ENCODE peak calls at places on chromosomes 13 and 19, in nine cellular contexts. Q is HT1080; H is amniotic epithelial cell; C is myocyte; N is HEK293T; E is suprapubic skin; G is stimulated activated CD8-positive, alpha-beta memory T cell treated with anti-CD3 and anti-CD28 coated beads, Interleukin-15, amount 100 ng/mL, for 24 hours; A is posterior cingulate gyrus; M is head of caudate nucleus. V is an unnamed sample.
A peak's percentile ranks its signal among the peaks of the same experiment; 100 is the strongest.

GRCh38 chr19:15154002-15154612 is 46.7 kb downstream of the NOTCH3 start:
- DNase-seq in Q (peak; percentile 53), H (peak; percentile 43), C (peak; percentile 65), N (peak; percentile 55), E (no peak), G (no peak), A (no peak), M (no peak), V (peak; percentile 72)

GRCh38 chr13:30133554-30133912 is 173.8 kb downstream of the KATNAL1 start:
- DNase-seq in Q (no peak), H (no peak), C (peak; percentile 35), N (no peak), E (no peak), G (no peak), A (no peak), M (no peak), V (no peak)

GRCh38 chr19:19514881-19515763 is at the start of gene TSSK6:
- DNase-seq in Q (no peak), H (no peak), C (no peak), N (no peak), E (peak; percentile 74), G (no peak), A (no peak), M (no peak), V (no peak)

GRCh38 chr13:22090114-22090513 is 419.2 kb downstream of the FGF9 start:
- DNase-seq in Q (no peak), H (no peak), C (no peak), N (no peak), E (no peak), G (no peak), A (no peak), M (no peak), V (no peak)

GRCh38 chr13:47474845-47475244 is 526.2 kb downstream of the SUCLA2 start:
- DNase-seq in Q (no peak), H (no peak), C (no peak), N (no peak), E (no peak), G (no peak), A (no peak), M (no peak), V (peak; percentile 38)

GRCh38 chr19:48964205-48965032 is 690 bp upstream of the FTL start:
- DNase-seq in Q (no peak), H (peak; percentile 69), C (no peak), N (no peak), E (no peak), G (no peak), A (no peak), M (no peak), V (peak; percentile 75)

GRCh38 chr13:84413016-84413415 is 530.7 kb upstream of the SLITRK1 start:
- DNase-seq in Q (no peak), H (no peak), C (no peak), N (no peak), E (no peak), G (no peak), A (no peak), M (no peak), V (no peak)

GRCh38 chr13:59304596-59304995 is 859.1 kb downstream of the DIAPH3 start:
- DNase-seq in Q (no peak), H (no peak), C (no peak), N (no peak), E (no peak), G (no peak), A (no peak), M (no peak), V (no peak)

GRCh38 chr19:2982983-2983350 is 5.6 kb downstream of the TLE6 start:
- DNase-seq in Q (no peak), H (peak; percentile 75), C (peak; percentile 57), N (no peak), E (peak; percentile 94), G (no peak), A (peak; percentile 54), M (peak; percentile 69), V (peak; percentile 87)

GRCh38 chr19:55958356-55958755 is 10.7 kb downstream of the NLRP8 start:
- DNase-seq in Q (peak; percentile 49), H (no peak), C (no peak), N (no peak), E (no peak), G (no peak), A (no peak), M (no peak), V (no peak)

GRCh38 chr13:40273173-40274000 is 393.1 kb downstream of the FOXO1 start:
- DNase-seq in Q (no peak), H (no peak), C (no peak), N (no peak), E (no peak), G (no peak), A (peak; percentile 40), M (peak; percentile 69), V (no peak)

GRCh38 chr19:13056052-13056660 is 46.5 kb downstream of the LYL1 start:
- DNase-seq in Q (peak; percentile 97), H (peak; percentile 91), C (no peak), N (no peak), E (peak; percentile 89), G (no peak), A (no peak), M (no peak), V (peak; percentile 66)

V was measured in choroid plexus epithelial cell.